ENCODE peak calls at places on chromosomes 6 and 20, in six cellular contexts. A is fibroblast of pulmonary artery; X is neural progenitor cell; T is CD8-positive, alpha-beta T cell; G is IMR-90; M is body of pancreas. V is an unnamed sample.

GRCh38 chr6:34151321-34152041 is 5.6 kb upstream of the GRM4 start:
- DNase-seq in X (peak; percentile 39), A (no peak), G (no peak), T (no peak), M (no peak), V (no peak)

GRCh38 chr6:79666633-79667032 is 35.5 kb downstream of the SH3BGRL2 start:
- DNase-seq in X (no peak), A (no peak), M (no peak), G (no peak), T (no peak), V (no peak)

GRCh38 chr6:81767163-81768000 is 14.9 kb upstream of the TENT5A start:
- DNase-seq in M (no peak), T (no peak), G (peak; percentile 41), A (peak; percentile 46), X (no peak), V (no peak)

GRCh38 chr6:108714012-108714773 is 134.0 kb upstream of the ARMC2 start:
- DNase-seq in A (peak; percentile 82), X (no peak), G (peak; percentile 51), T (no peak), M (peak; percentile 48), V (no peak)

GRCh38 chr20:63653974-63654680 is 903 bp upstream of the STMN3 start:
- DNase-seq in G (no peak), X (no peak), A (no peak), M (no peak), T (no peak), V (no peak)

GRCh38 chr6:12286381-12287132 is 3.6 kb upstream of the EDN1 start:
- DNase-seq in M (no peak), G (peak; percentile 37), T (no peak), A (peak; percentile 45), X (no peak), V (no peak)

GRCh38 chr6:36323062-36323461 is 13.6 kb downstream of the BNIP5 start:
- DNase-seq in T (no peak), M (no peak), X (peak; percentile 83), A (peak; percentile 25), G (no peak), V (no peak)

GRCh38 chr6:102298066-102298465 is 904.6 kb downstream of the GRIK2 start:
- DNase-seq in X (no peak), T (no peak), A (no peak), M (no peak), G (no peak), V (no peak)

GRCh38 chr20:57699395-57699794 is 10.4 kb downstream of the PMEPA1 start:
- DNase-seq in X (no peak), G (no peak), A (no peak), M (no peak), T (no peak), V (no peak)

GRCh38 chr20:46324960-46325703 is 16.8 kb upstream of the CDH22 start:
- DNase-seq in X (peak; percentile 60), G (peak; percentile 7), T (no peak), M (peak; percentile 37), A (peak; percentile 43), V (peak; percentile 37)

GRCh38 chr6:7261030-7261841 is 51.8 kb downstream of the SSR1 start:
- DNase-seq in T (peak; percentile 8), M (peak; percentile 94), G (peak; percentile 80), A (peak; percentile 85), X (peak; percentile 96), V (peak; percentile 84)

GRCh38 chr20:23132930-23133559 is 46.9 kb upstream of the CD93 start:
- DNase-seq in T (no peak), X (no peak), G (no peak), M (no peak), A (peak; percentile 36), V (no peak)

GRCh38 chr6:14932485-14933178 is 313.2 kb upstream of the JARID2 start:
- DNase-seq in T (no peak), X (peak; percentile 49), M (no peak), A (no peak), G (no peak), V (no peak)

GRCh38 chr20:4876301-4876700 is 125.0 kb downstream of the SLC23A2 start:
- DNase-seq in M (no peak), G (no peak), X (no peak), T (no peak), A (no peak), V (no peak)

GRCh38 chr6:52305948-52306767 is 21.6 kb upstream of the MCM3 start:
- DNase-seq in A (no peak), M (peak; percentile 28), T (no peak), X (no peak), G (no peak), V (no peak)

GRCh38 chr20:62020935-62021701 is 44.6 kb downstream of the TAF4 start:
- DNase-seq in X (peak; percentile 28), M (peak; percentile 50), T (no peak), A (peak; percentile 68), G (peak; percentile 54), V (no peak)

GRCh38 chr6:53192590-53193232 is 44.1 kb upstream of the GCM1 start:
- DNase-seq in M (no peak), X (peak; percentile 56), T (no peak), G (no peak), A (peak; percentile 12), V (no peak)

GRCh38 chr6:140071115-140071514 is 696.7 kb upstream of the CITED2 start:
- DNase-seq in T (no peak), G (peak; percentile 86), A (peak; percentile 94), M (peak; percentile 25), X (no peak), V (no peak)

GRCh38 chr6:5866547-5867051 is 140.1 kb downstream of the NRN1 start:
- DNase-seq in G (peak; percentile 41), M (no peak), A (peak; percentile 4), T (no peak), X (no peak), V (no peak)

GRCh38 chr6:39594304-39594703 is 130.9 kb downstream of the KIF6 start:
- DNase-seq in G (no peak), A (no peak), X (no peak), T (no peak), M (no peak), V (no peak)

GRCh38 chr6:145756170-145756662 is 20.9 kb upstream of the EPM2A start:
- DNase-seq in G (peak; percentile 89), M (peak; percentile 57), A (peak; percentile 99), T (no peak), X (no peak), V (no peak)

DNA sequence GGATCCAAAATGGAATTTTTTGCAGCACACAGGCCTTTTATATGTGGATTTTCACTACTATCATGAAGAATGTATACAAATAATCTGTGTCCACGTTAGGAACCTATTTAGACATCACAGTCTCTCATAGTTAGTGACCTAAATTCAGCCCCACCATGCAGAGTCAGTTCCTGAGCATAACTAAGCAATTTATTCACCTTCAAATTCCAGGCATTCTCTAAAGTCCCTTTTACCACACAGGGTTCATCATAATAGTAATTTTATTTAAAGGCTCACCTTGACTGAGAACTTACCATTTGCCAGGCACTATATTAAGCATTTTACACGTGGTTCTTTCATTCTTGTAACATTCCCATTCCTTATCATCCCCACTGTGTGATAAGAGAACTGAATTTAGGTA is 353.8 kb downstream of the ARHGAP18 start:
- DNase-seq in G (no peak), M (no peak), A (no peak), X (no peak), T (no peak), V (no peak)
- H3K4me3 ChIP-seq in G (no peak overlapping the region), M (no peak overlapping the region), A (no peak overlapping the region), X (no peak overlapping the region), T (no peak overlapping the region), V (no peak overlapping the region)

GRCh38 chr6:148814869-148815268 is 68.0 kb downstream of the UST start:
- DNase-seq in M (no peak), G (no peak), T (no peak), A (no peak), X (no peak), V (no peak)

GRCh38 chr6:148818939-148819575 is 72.2 kb downstream of the UST start:
- DNase-seq in M (no peak), T (no peak), A (peak; percentile 22), G (no peak), X (peak; percentile 61), V (no peak)

GRCh38 chr6:148817689-148818088 is 70.9 kb downstream of the UST start:
- DNase-seq in M (no peak), X (no peak), T (no peak), G (no peak), A (no peak), V (no peak)

GRCh38 chr6:148814082-148814790 is 67.4 kb downstream of the UST start:
- DNase-seq in T (no peak), A (no peak), G (no peak), M (no peak), X (no peak), V (no peak)

GRCh38 chr6:148816117-148816516 is 69.3 kb downstream of the UST start:
- DNase-seq in A (no peak), X (no peak), G (no peak), T (no peak), M (no peak), V (no peak)
- TF ChIP-seq CTCF in A (no peak), X (no peak), G (no peak), T (no peak), M (no peak), V (no peak)

GRCh38 chr20:41072919-41073318 is 44.3 kb downstream of the TOP1 start:
- DNase-seq in G (no peak), T (no peak), X (no peak), M (no peak), A (no peak), V (no peak)
- H3K4me3 ChIP-seq in G (no peak overlapping the region), T (no peak overlapping the region), X (no peak overlapping the region), M (no peak overlapping the region), A (no peak overlapping the region), V (no peak overlapping the region)

DNA sequence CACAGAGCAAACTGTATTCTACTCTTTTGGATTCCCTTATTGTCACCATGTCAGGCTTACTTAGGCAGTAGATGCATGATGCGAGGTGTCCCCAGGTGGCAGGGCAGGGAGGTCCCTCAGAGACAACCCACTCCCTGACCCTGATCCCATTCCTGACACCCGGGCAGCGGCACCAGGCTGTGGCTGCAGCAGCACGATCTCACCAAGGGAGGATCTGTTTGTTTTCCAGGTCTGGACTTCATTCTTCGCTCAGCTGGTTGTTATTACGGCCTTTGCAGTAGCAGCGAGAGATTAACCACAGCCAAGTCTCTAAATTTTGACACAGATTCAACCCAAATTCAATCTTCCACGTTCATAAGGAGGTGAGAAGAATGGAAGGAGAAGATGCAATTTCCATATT is 91.0 kb upstream of the THBS2 start:
- DNase-seq in X (no peak), T (no peak), A (no peak), G (no peak), M (no peak), V (no peak)
- TF ChIP-seq CTCF in X (no peak), T (no peak), A (no peak), G (no peak), M (no peak), V (no peak)

V was measured in stomach.